ENCODE peak calls at places on chromosomes 7 and 10, in four cellular contexts. Y is AG09309, S is hepatocyte, D is left ventricle myocardium inferior. L is an unnamed sample.

GRCh38 chr7:137990251-137990901 is 11.5 kb downstream of the CREB3L2 start:
- DNase-seq in Y (peak), S (no peak), D (no peak), L (no peak)

GRCh38 chr7:23191022-23191421 is 9.2 kb downstream of the NUP42 start:
- DNase-seq in Y (no peak), S (peak), D (no peak), L (no peak)

GRCh38 chr10:132411561-132412253 is 14.7 kb downstream of the PWWP2B start:
- DNase-seq in Y (no peak), S (peak), D (no peak), L (peak)

GRCh38 chr7:22292519-22292918 is 64.4 kb downstream of the RAPGEF5 start:
- DNase-seq in Y (no peak), S (no peak), D (no peak), L (no peak)

GRCh38 chr10:49594594-49594993 is 15.5 kb upstream of the SLC18A3 start:
- DNase-seq in Y (no peak), S (peak), D (no peak), L (no peak)

GRCh38 chr10:47253651-47254375 is 46.2 kb upstream of the GDF10 start:
- DNase-seq in Y (no peak), S (no peak), D (peak), L (no peak)

GRCh38 chr10:3548702-3549101 is 236.3 kb downstream of the KLF6 start:
- DNase-seq in Y (no peak), S (no peak), D (no peak), L (no peak)

GRCh38 chr7:148037049-148037448 is 553.5 kb upstream of the C7orf33 start:
- DNase-seq in Y (no peak), S (no peak), D (no peak), L (no peak)

GRCh38 chr10:75987610-75988009 is 556.2 kb downstream of the LRMDA start:
- DNase-seq in Y (no peak), S (peak), D (no peak), L (no peak)

GRCh38 chr10:10886861-10887539 is 130.7 kb upstream of the CELF2 start:
- DNase-seq in Y (no peak), S (peak), D (no peak), L (no peak)

GRCh38 chr10:1311707-1312106 is 255.5 kb downstream of the WDR37 start:
- DNase-seq in Y (no peak), S (no peak), D (no peak), L (no peak)

GRCh38 chr10:33638891-33639290 is 304.4 kb upstream of the NRP1 start:
- DNase-seq in Y (no peak), S (no peak), D (no peak), L (no peak)

GRCh38 chr7:106050743-106051110 is 61.4 kb downstream of the SYPL1 start:
- DNase-seq in Y (no peak), S (peak), D (no peak), L (no peak)

GRCh38 chr7:47506716-47507354 is 75.1 kb downstream of the TNS3 start:
- DNase-seq in Y (no peak), S (no peak), D (no peak), L (no peak)

GRCh38 chr7:21960922-21961321 is 15.2 kb upstream of the CDCA7L start:
- DNase-seq in Y (peak), S (peak), D (no peak), L (no peak)

GRCh38 chr7:132495931-132496330 is 80.3 kb downstream of the PLXNA4 start:
- DNase-seq in Y (no peak), S (no peak), D (no peak), L (peak)

DNA sequence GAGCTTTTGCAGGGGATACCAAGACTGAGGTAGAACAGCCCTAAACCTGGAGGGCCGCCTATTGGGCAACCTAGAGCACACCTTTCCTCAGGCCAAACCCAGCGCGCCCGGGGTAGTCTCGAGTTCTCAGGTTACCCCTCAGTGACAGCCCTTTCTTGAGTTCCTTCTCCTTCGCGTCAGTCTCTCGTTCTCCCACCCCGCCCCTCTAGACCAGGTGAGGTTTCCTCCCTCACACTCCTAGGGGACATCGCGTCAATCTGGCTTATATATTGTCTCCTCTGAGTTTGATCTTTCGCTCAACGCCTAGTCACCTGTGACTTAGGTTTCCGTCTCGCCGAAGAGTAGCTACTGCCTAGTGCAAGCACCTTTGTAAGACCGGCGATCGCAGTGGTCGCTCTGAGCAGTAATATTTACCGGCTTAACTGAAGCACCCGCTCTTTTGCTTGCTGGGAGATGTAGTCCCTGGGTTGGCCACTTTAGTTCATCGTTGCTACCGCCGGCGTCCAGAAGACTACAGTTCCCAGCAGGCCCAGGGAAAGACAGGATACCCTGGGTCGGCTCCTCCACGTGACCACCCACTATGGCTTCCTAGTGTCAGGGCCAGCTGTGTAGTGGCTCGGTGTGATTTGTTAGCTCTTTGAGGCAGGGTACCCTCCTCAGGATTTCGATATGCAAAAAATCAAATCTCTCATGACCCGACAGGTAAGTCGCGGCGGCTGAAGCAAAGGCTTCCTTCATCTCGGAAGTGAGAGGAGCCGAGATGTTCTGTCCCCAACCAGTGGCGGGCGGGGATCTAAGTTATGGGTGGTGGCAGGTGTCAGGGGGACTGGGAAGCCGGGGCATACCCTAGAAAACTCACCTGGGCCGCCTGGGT is at the start of gene VPS50:
- DNase-seq in Y (peak), S (peak), D (peak), L (peak)
- TF ChIP-seq CTCF in Y (no peak), S (no peak), D (peak), L (no peak)

GRCh38 chr7:39609462-39610149 is 13.8 kb upstream of the RALA start:
- DNase-seq in Y (no peak), S (peak), D (peak), L (peak)
- TF ChIP-seq CTCF in Y (no peak), S (peak), D (peak), L (no peak)

GRCh38 chr7:16471933-16472332 is 6.4 kb upstream of the SOSTDC1 start:
- DNase-seq in Y (no peak), S (no peak), D (no peak), L (no peak)
- TF ChIP-seq CTCF in Y (no peak), S (no peak), D (no peak), L (no peak)

DNA sequence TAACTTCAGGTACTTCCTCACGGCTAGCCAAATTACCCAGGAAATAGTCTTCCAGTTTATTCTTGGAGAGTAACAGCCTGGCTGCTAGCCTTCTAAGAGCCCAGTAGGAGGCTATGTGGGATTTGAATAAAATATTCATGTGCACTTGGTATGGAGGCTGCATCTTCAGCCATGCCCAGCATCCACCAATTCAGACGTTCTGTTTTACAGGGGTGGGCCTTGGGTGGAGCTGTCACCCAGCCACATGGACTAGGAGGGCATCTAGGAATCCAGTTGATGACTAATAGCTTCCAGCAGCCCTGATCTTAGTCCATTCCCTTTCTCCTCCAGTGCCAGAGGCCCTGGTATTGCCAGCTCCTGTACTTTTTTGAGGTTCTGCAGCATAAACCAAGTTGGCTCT is 66.3 kb upstream of the ZRANB1 start:
- DNase-seq in Y (peak), S (no peak), D (no peak), L (no peak)
- TF ChIP-seq CTCF in Y (peak), S (no peak), D (no peak), L (no peak)

GRCh38 chr7:95430864-95431263 is 4.0 kb downstream of the PON2 start:
- DNase-seq in Y (no peak), S (peak), D (no peak), L (no peak)

GRCh38 chr7:95427914-95428516 is 6.8 kb downstream of the PON2 start:
- DNase-seq in Y (no peak), S (no peak), D (no peak), L (no peak)

GRCh38 chr7:95425694-95426093 is 9.1 kb downstream of the PON2 start:
- DNase-seq in Y (no peak), S (no peak), D (no peak), L (no peak)

GRCh38 chr7:95421847-95422444 is 12.9 kb downstream of the PON2 start:
- DNase-seq in Y (no peak), S (no peak), D (no peak), L (no peak)

DNA sequence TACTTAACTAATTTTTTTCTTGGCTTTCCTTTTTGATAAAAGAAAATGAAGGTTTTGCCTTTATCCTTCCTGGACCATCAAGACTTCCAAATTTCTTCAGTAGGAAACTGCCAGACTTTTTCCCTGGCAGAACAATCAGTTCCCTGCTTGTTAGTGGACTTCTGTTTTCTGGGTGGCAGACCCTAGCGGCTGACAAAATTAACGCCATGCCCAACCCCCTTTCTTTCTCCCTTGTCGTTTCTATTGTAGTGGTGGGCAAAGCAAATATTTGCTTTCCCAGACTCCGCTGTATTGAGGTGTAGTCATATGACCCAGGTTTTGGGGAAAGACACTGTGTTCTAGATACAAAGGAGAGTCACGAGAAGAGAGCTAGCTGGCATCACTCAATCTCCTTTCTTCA is 7.7 kb downstream of the PON2 start:
- DNase-seq in Y (no peak), S (no peak), D (no peak), L (no peak)
- TF ChIP-seq CTCF in Y (no peak), S (no peak), D (no peak), L (no peak)

DNA sequence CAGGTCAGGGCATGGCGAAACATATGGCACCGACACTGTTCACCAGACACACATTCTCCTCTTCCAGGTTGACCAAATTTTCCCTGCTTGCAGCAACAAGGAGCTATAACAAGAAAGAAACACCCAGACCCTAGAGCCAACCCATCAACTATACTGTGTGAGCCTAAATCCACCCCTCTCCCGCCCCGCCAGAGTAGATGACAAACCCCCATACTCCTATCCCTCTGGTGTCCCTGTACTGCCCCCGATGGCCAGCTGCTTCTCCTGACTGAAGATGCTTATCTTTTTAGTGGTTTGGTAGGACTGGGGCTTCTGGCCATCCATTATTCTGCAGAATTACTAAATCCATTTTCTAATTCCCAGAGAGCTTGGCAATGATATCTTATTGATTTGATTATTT is 70.1 kb upstream of the EEPD1 start:
- DNase-seq in Y (no peak), S (no peak), D (no peak), L (no peak)
- TF ChIP-seq CTCF in Y (no peak), S (no peak), D (no peak), L (no peak)

GRCh38 chr7:34596887-34597286 is 61.1 kb upstream of the NPSR1 start:
- DNase-seq in Y (no peak), S (no peak), D (no peak), L (no peak)
- TF ChIP-seq CTCF in Y (no peak), S (peak), D (peak), L (no peak)

DNA sequence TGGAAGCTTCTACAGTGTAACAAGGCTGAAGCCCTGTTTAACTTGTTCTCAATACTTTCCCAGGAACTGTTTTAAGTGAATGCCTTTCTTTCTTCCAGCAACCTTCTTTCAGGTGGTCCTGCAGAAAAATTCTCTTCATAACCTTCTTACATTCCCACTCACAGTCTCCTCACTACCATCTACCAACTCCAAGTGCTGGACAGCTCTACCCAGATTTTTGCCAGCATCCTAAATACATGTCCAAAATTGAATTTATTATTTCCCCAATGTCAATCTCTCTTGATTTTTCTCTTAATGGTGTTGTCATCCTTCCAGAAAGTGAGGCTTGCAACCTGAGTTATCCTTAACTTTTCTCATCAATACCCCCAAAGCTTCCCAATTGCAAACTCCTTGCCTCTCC is 48.2 kb downstream of the CFAP70 start:
- DNase-seq in Y (no peak), S (no peak), D (no peak), L (no peak)
- TF ChIP-seq CTCF in Y (no peak), S (no peak), D (no peak), L (no peak)

GRCh38 chr10:55310143-55310542 is 509.1 kb upstream of the PCDH15 start:
- DNase-seq in Y (no peak), S (no peak), D (no peak), L (no peak)
- TF ChIP-seq CTCF in Y (no peak), S (no peak), D (no peak), L (no peak)

GRCh38 chr7:54877683-54878082 is 118.7 kb upstream of the SEC61G start:
- DNase-seq in Y (no peak), S (no peak), D (no peak), L (no peak)
- TF ChIP-seq CTCF in Y (peak), S (peak), D (no peak), L (no peak)

L was measured in spleen.